ENCODE peak calls at places on chromosome 21, in eight cellular contexts. One of them, this sample, is unnamed.

GRCh38 chr21:15370576-15370975 is 305.8 kb upstream of the NRIP1 start:
- DNase-seq in stomach: no peak
- DNase-seq in K562: no peak
- DNase-seq in NB4: no peak
- DNase-seq in suprapubic skin: no peak
- DNase-seq in ovary: no peak
- DNase-seq in lower leg skin: no peak
- DNase-seq in adrenal gland: no peak
- DNase-seq in this sample: no peak

GRCh38 chr21:36035381-36035791 is 24.9 kb downstream of the SETD4 start:
- DNase-seq in adrenal gland: no peak
- DNase-seq in NB4: no peak
- DNase-seq in K562: peak
- DNase-seq in suprapubic skin: peak
- DNase-seq in stomach: peak
- DNase-seq in lower leg skin: no peak
- DNase-seq in ovary: no peak
- DNase-seq in this sample: no peak

GRCh38 chr21:27390384-27390783 is 423.5 kb upstream of the ADAMTS5 start:
- DNase-seq in NB4: no peak
- DNase-seq in lower leg skin: no peak
- DNase-seq in ovary: no peak
- DNase-seq in K562: no peak
- DNase-seq in adrenal gland: no peak
- DNase-seq in suprapubic skin: no peak
- DNase-seq in stomach: no peak
- DNase-seq in this sample: no peak

GRCh38 chr21:45559216-45560105 is 17.2 kb upstream of the SLC19A1 start:
- DNase-seq in ovary: no peak
- DNase-seq in K562: no peak
- DNase-seq in suprapubic skin: peak
- DNase-seq in NB4: no peak
- DNase-seq in lower leg skin: no peak
- DNase-seq in stomach: no peak
- DNase-seq in adrenal gland: no peak
- DNase-seq in this sample: no peak

GRCh38 chr21:14995695-14996490 is 68.9 kb downstream of the NRIP1 start:
- DNase-seq in K562: no peak
- DNase-seq in adrenal gland: peak
- DNase-seq in stomach: no peak
- DNase-seq in NB4: no peak
- DNase-seq in lower leg skin: no peak
- DNase-seq in suprapubic skin: no peak
- DNase-seq in ovary: no peak
- DNase-seq in this sample: no peak

GRCh38 chr21:37153193-37153934 is 80.3 kb downstream of the TTC3 start:
- DNase-seq in ovary: peak
- DNase-seq in NB4: no peak
- DNase-seq in suprapubic skin: no peak
- DNase-seq in adrenal gland: peak
- DNase-seq in stomach: no peak
- DNase-seq in K562: no peak
- DNase-seq in lower leg skin: no peak
- DNase-seq in this sample: no peak

GRCh38 chr21:14259669-14260458 is 43.9 kb downstream of the RBM11 start:
- DNase-seq in adrenal gland: no peak
- DNase-seq in NB4: peak
- DNase-seq in lower leg skin: no peak
- DNase-seq in suprapubic skin: no peak
- DNase-seq in stomach: no peak
- DNase-seq in ovary: no peak
- DNase-seq in K562: peak
- DNase-seq in this sample: no peak

GRCh38 chr21:44503901-44504399 is 36.0 kb downstream of the KRTAP10-1 start:
- DNase-seq in K562: no peak
- DNase-seq in lower leg skin: no peak
- DNase-seq in suprapubic skin: no peak
- DNase-seq in stomach: no peak
- DNase-seq in ovary: no peak
- DNase-seq in NB4: peak
- DNase-seq in adrenal gland: no peak
- DNase-seq in this sample: no peak

GRCh38 chr21:43814215-43815106 is 25.1 kb downstream of the RRP1 start:
- DNase-seq in ovary: no peak
- DNase-seq in suprapubic skin: no peak
- DNase-seq in adrenal gland: no peak
- DNase-seq in lower leg skin: no peak
- DNase-seq in stomach: no peak
- DNase-seq in K562: no peak
- DNase-seq in NB4: no peak
- DNase-seq in this sample: no peak

GRCh38 chr21:42324896-42325295 is 9.7 kb upstream of the TFF3 start:
- DNase-seq in lower leg skin: no peak
- DNase-seq in stomach: no peak
- DNase-seq in K562: no peak
- DNase-seq in adrenal gland: no peak
- DNase-seq in ovary: no peak
- DNase-seq in NB4: no peak
- DNase-seq in suprapubic skin: no peak
- DNase-seq in this sample: no peak

GRCh38 chr21:39385299-39386145 is 36.6 kb upstream of the HMGN1 start:
- DNase-seq in adrenal gland: peak
- DNase-seq in stomach: peak
- DNase-seq in lower leg skin: peak
- DNase-seq in NB4: peak
- DNase-seq in ovary: peak
- DNase-seq in K562: no peak
- DNase-seq in suprapubic skin: peak
- DNase-seq in this sample: peak
- H3K4me3 ChIP-seq in adrenal gland: no peak
- H3K4me3 ChIP-seq in stomach: peak
- H3K4me3 ChIP-seq in lower leg skin: peak
- H3K4me3 ChIP-seq in NB4: peak
- H3K4me3 ChIP-seq in ovary: peak
- H3K4me3 ChIP-seq in K562: no peak
- H3K4me3 ChIP-seq in suprapubic skin: peak
- H3K4me3 ChIP-seq in this sample: peak

GRCh38 chr21:25934771-25935224 is 200.0 kb downstream of the GABPA start:
- DNase-seq in suprapubic skin: no peak
- DNase-seq in K562: no peak
- DNase-seq in adrenal gland: peak
- DNase-seq in stomach: peak
- DNase-seq in NB4: no peak
- DNase-seq in ovary: peak
- DNase-seq in lower leg skin: peak
- DNase-seq in this sample: peak
- TF ChIP-seq POLR2A in suprapubic skin: no peak
- TF ChIP-seq POLR2A in K562: no peak
- TF ChIP-seq POLR2A in adrenal gland: no peak
- TF ChIP-seq POLR2A in stomach: no peak
- TF ChIP-seq POLR2A in NB4: no peak
- TF ChIP-seq POLR2A in ovary: no peak
- TF ChIP-seq POLR2A in lower leg skin: no peak
- TF ChIP-seq POLR2A in this sample: no peak

GRCh38 chr21:33540711-33541104 is 1.2 kb downstream of the GART start:
- DNase-seq in K562: peak
- DNase-seq in stomach: no peak
- DNase-seq in lower leg skin: no peak
- DNase-seq in adrenal gland: no peak
- DNase-seq in suprapubic skin: no peak
- DNase-seq in ovary: no peak
- DNase-seq in NB4: no peak
- DNase-seq in this sample: no peak
- H3K4me3 ChIP-seq in K562: peak
- H3K4me3 ChIP-seq in stomach: no peak
- H3K4me3 ChIP-seq in lower leg skin: no peak
- H3K4me3 ChIP-seq in adrenal gland: no peak
- H3K4me3 ChIP-seq in suprapubic skin: peak
- H3K4me3 ChIP-seq in ovary: peak
- H3K4me3 ChIP-seq in NB4: peak
- H3K4me3 ChIP-seq in this sample: peak

DNA sequence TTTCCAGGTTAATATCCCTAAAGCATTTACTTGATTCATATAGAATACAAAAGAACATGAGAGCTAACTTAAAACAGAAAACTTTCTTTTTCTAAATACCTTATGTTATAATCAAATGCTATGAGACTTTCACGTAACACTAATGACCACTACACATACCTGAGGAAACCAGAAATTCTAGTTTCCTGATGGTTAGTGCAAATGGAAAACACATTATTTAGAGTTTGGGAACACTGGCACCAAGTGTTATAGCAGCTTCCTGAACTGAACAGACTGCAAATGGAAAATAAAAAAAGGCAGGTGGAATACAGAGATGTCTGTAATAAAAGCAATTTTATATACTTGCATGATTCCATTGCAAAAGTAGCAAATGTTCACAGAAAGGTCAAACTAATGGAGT is 15.5 kb downstream of the PAXBP1 start:
- DNase-seq in K562: no peak
- DNase-seq in lower leg skin: no peak
- DNase-seq in suprapubic skin: no peak
- DNase-seq in NB4: no peak
- DNase-seq in adrenal gland: no peak
- DNase-seq in stomach: no peak
- DNase-seq in ovary: no peak
- DNase-seq in this sample: no peak
- TF ChIP-seq POLR2A in K562: no peak
- TF ChIP-seq POLR2A in lower leg skin: no peak
- TF ChIP-seq POLR2A in suprapubic skin: no peak
- TF ChIP-seq POLR2A in NB4: no peak
- TF ChIP-seq POLR2A in adrenal gland: no peak
- TF ChIP-seq POLR2A in stomach: no peak
- TF ChIP-seq POLR2A in ovary: no peak
- TF ChIP-seq POLR2A in this sample: no peak

This sample was measured in gastrocnemius medialis.